ENCODE peak calls at places on chromosomes 6 and 20, in four cellular contexts. One of them, this sample, is unnamed.

GRCh38 chr6:163354779-163355431 is 59.6 kb upstream of the QKI start:
- DNase-seq in A673: no peak
- DNase-seq in GM23338: no peak
- DNase-seq in heart right ventricle: peak
- DNase-seq in this sample: no peak

GRCh38 chr6:21856096-21856825 is 262.7 kb downstream of the SOX4 start:
- DNase-seq in GM23338: no peak
- DNase-seq in A673: no peak
- DNase-seq in heart right ventricle: no peak
- DNase-seq in this sample: no peak

GRCh38 chr6:133707456-133707855 is 181.5 kb upstream of the TCF21 start:
- DNase-seq in heart right ventricle: no peak
- DNase-seq in GM23338: peak
- DNase-seq in A673: peak
- DNase-seq in this sample: peak

GRCh38 chr20:24153101-24154040 is 164.8 kb upstream of the GGTLC1 start:
- DNase-seq in GM23338: no peak
- DNase-seq in A673: peak
- DNase-seq in heart right ventricle: no peak
- DNase-seq in this sample: no peak

GRCh38 chr6:119084784-119085183 is 6.3 kb upstream of the FAM184A start:
- DNase-seq in heart right ventricle: no peak
- DNase-seq in A673: no peak
- DNase-seq in GM23338: no peak
- DNase-seq in this sample: no peak

GRCh38 chr20:52959125-52959524 is 13.0 kb upstream of the TSHZ2 start:
- DNase-seq in GM23338: peak
- DNase-seq in heart right ventricle: no peak
- DNase-seq in A673: peak
- DNase-seq in this sample: peak

GRCh38 chr20:18004389-18005031 is 35.7 kb downstream of the MGME1 start:
- DNase-seq in A673: no peak
- DNase-seq in heart right ventricle: no peak
- DNase-seq in GM23338: no peak
- DNase-seq in this sample: no peak

GRCh38 chr6:110188791-110189190 is 8.6 kb downstream of the CDC40 start:
- DNase-seq in heart right ventricle: no peak
- DNase-seq in GM23338: no peak
- DNase-seq in A673: no peak
- DNase-seq in this sample: no peak

GRCh38 chr20:32247957-32248497 is 29.4 kb upstream of the KIF3B start:
- DNase-seq in A673: no peak
- DNase-seq in heart right ventricle: no peak
- DNase-seq in GM23338: no peak
- DNase-seq in this sample: no peak

GRCh38 chr6:8855411-8855810 is 420.1 kb upstream of the SLC35B3 start:
- DNase-seq in A673: no peak
- DNase-seq in GM23338: no peak
- DNase-seq in heart right ventricle: no peak
- DNase-seq in this sample: no peak

GRCh38 chr6:64996301-64996700 is 710.7 kb downstream of the EYS start:
- DNase-seq in A673: no peak
- DNase-seq in GM23338: no peak
- DNase-seq in heart right ventricle: no peak
- DNase-seq in this sample: no peak

GRCh38 chr6:68634503-68635411 is at the start of gene ADGRB3:
- DNase-seq in GM23338: peak
- DNase-seq in A673: peak
- DNase-seq in heart right ventricle: peak
- DNase-seq in this sample: peak

GRCh38 chr6:116127771-116128493 is 2.0 kb upstream of the COL10A1 start:
- DNase-seq in heart right ventricle: no peak
- DNase-seq in GM23338: no peak
- DNase-seq in A673: no peak
- DNase-seq in this sample: no peak

GRCh38 chr6:30322527-30323501 is 3.9 kb upstream of the TRIM39 start:
- DNase-seq in heart right ventricle: no peak
- DNase-seq in GM23338: no peak
- DNase-seq in A673: no peak
- DNase-seq in this sample: peak

GRCh38 chr6:131134220-131134831 is 941 bp upstream of the AKAP7 start:
- DNase-seq in GM23338: no peak
- DNase-seq in A673: no peak
- DNase-seq in heart right ventricle: no peak
- DNase-seq in this sample: no peak
- H3K27ac ChIP-seq in GM23338: no peak
- H3K27ac ChIP-seq in A673: peak
- H3K27ac ChIP-seq in heart right ventricle: peak
- H3K27ac ChIP-seq in this sample: no peak

GRCh38 chr20:49948809-49949507 is 12.8 kb downstream of the RNF114 start:
- DNase-seq in A673: peak
- DNase-seq in heart right ventricle: no peak
- DNase-seq in GM23338: no peak
- DNase-seq in this sample: no peak

GRCh38 chr20:49945306-49945700 is 9.1 kb downstream of the RNF114 start:
- DNase-seq in A673: no peak
- DNase-seq in GM23338: no peak
- DNase-seq in heart right ventricle: no peak
- DNase-seq in this sample: no peak

GRCh38 chr20:49942942-49943341 is 6.7 kb downstream of the RNF114 start:
- DNase-seq in GM23338: no peak
- DNase-seq in A673: no peak
- DNase-seq in heart right ventricle: no peak
- DNase-seq in this sample: no peak

GRCh38 chr20:49948178-49948577 is 12.0 kb downstream of the RNF114 start:
- DNase-seq in GM23338: no peak
- DNase-seq in heart right ventricle: no peak
- DNase-seq in A673: no peak
- DNase-seq in this sample: no peak

DNA sequence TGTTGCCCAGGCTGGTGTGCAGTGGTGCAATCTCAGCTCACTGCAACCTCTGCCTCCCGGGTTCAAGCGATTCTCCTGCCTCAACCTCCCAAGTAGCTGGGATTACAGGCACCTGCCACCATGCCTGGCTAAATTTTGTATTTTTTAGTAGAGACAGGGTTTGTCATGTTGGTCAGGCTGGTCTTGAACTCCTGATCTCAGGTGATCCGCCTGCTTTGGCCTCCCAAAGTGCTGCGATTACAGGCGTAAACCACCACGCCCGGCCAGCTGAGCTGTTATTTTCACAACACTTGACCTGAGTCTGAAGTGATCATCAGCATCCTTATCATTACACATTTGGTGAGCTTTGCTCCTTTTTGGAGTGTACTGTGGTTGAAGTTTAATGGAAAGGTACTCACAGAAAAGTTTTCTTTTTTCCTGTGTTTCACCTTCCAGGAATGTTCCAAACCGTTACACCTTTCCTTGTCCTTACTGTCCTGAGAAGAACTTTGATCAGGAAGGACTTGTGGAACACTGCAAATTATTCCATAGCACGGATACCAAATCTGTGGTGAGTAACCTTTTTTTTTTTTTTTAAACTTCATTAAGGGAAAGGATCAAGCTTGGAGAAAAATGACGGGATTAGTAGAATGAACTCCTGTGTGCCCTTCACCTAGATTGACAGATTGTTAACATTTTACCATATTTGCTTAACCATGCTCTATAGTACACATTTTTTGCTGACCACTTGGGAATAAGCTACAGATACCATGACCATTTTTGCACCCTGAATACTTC is 9.7 kb downstream of the RNF114 start:
- DNase-seq in heart right ventricle: no peak
- DNase-seq in GM23338: no peak
- DNase-seq in A673: no peak
- DNase-seq in this sample: no peak
- H3K27ac ChIP-seq in heart right ventricle: no peak
- H3K27ac ChIP-seq in GM23338: no peak
- H3K27ac ChIP-seq in A673: no peak
- H3K27ac ChIP-seq in this sample: no peak

DNA sequence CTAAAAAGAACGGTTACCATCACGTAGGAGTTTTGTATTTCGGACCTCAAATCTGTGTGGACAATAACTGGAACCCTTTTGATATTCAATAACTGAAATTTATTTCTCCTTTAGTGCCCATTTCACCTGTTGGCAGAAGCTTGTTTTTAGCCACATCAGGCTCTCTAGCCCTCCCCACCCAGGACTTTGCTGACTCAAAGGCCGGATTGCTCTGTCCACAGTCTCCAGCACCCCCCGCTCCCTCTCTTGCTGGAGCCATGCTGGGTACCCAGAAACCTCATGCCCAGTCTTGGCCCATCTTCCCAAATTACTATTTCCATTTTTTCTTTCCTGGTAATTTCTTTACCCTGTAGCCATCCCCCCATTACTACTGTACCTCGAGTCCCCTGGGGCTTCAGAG is 55.8 kb upstream of the DUSP22 start:
- DNase-seq in GM23338: no peak
- DNase-seq in heart right ventricle: no peak
- DNase-seq in A673: no peak
- DNase-seq in this sample: no peak
- H3K27ac ChIP-seq in GM23338: no peak
- H3K27ac ChIP-seq in heart right ventricle: peak
- H3K27ac ChIP-seq in A673: no peak
- H3K27ac ChIP-seq in this sample: no peak

GRCh38 chr6:74574794-74575193 is 631.1 kb downstream of the COL12A1 start:
- DNase-seq in A673: peak
- DNase-seq in GM23338: peak
- DNase-seq in heart right ventricle: no peak
- DNase-seq in this sample: peak

GRCh38 chr6:74573613-74574012 is 632.2 kb downstream of the COL12A1 start:
- DNase-seq in heart right ventricle: no peak
- DNase-seq in A673: no peak
- DNase-seq in GM23338: no peak
- DNase-seq in this sample: no peak

GRCh38 chr6:74579794-74580193 is 626.1 kb downstream of the COL12A1 start:
- DNase-seq in A673: no peak
- DNase-seq in heart right ventricle: no peak
- DNase-seq in GM23338: no peak
- DNase-seq in this sample: no peak

GRCh38 chr6:74578339-74578738 is 627.5 kb downstream of the COL12A1 start:
- DNase-seq in heart right ventricle: no peak
- DNase-seq in A673: peak
- DNase-seq in GM23338: no peak
- DNase-seq in this sample: no peak

GRCh38 chr6:74577619-74578018 is 628.2 kb downstream of the COL12A1 start:
- DNase-seq in A673: no peak
- DNase-seq in GM23338: no peak
- DNase-seq in heart right ventricle: no peak
- DNase-seq in this sample: no peak
- H3K27ac ChIP-seq in A673: no peak
- H3K27ac ChIP-seq in GM23338: no peak
- H3K27ac ChIP-seq in heart right ventricle: no peak
- H3K27ac ChIP-seq in this sample: no peak

This sample was measured in neural progenitor cell.